ENCODE peak calls at places on chromosomes 3 and 15, in five cellular contexts. One of them, this sample, is unnamed. For H3K9me3, the result is how much of the 10 kb centered on the place peaks cover.

GRCh38 chr15:36075333-36075732 is 504.1 kb upstream of the CDIN1 start:
- DNase-seq in MM.1S: no peak
- DNase-seq in body of pancreas: no peak
- DNase-seq in endothelial cell of umbilical vein: no peak
- DNase-seq in aorta: no peak
- DNase-seq in this sample: no peak

GRCh38 chr3:100456745-100457144 is 35.7 kb upstream of the TMEM45A start:
- DNase-seq in body of pancreas: no peak
- DNase-seq in MM.1S: no peak
- DNase-seq in endothelial cell of umbilical vein: no peak
- DNase-seq in aorta: no peak
- DNase-seq in this sample: no peak

GRCh38 chr15:92634641-92635272 is 20.8 kb downstream of the FAM174B start:
- DNase-seq in aorta: no peak
- DNase-seq in MM.1S: no peak
- DNase-seq in endothelial cell of umbilical vein: no peak
- DNase-seq in body of pancreas: peak
- DNase-seq in this sample: no peak

GRCh38 chr3:18099611-18100010 is 325.5 kb downstream of the SATB1 start:
- DNase-seq in body of pancreas: no peak
- DNase-seq in MM.1S: no peak
- DNase-seq in endothelial cell of umbilical vein: no peak
- DNase-seq in aorta: no peak
- DNase-seq in this sample: no peak

GRCh38 chr15:65939901-65940617 is 70.8 kb downstream of the RAB11A start:
- DNase-seq in aorta: no peak
- DNase-seq in body of pancreas: no peak
- DNase-seq in endothelial cell of umbilical vein: peak
- DNase-seq in MM.1S: no peak
- DNase-seq in this sample: no peak

GRCh38 chr3:167731393-167731792 is 3.3 kb downstream of the PDCD10 start:
- DNase-seq in endothelial cell of umbilical vein: no peak
- DNase-seq in body of pancreas: no peak
- DNase-seq in aorta: no peak
- DNase-seq in MM.1S: no peak
- DNase-seq in this sample: no peak

GRCh38 chr15:85588657-85589056 is 206.1 kb downstream of the KLHL25 start:
- DNase-seq in body of pancreas: no peak
- DNase-seq in aorta: no peak
- DNase-seq in MM.1S: no peak
- DNase-seq in endothelial cell of umbilical vein: no peak
- DNase-seq in this sample: no peak

GRCh38 chr3:197749315-197749600 is 425 bp upstream of the FYTTD1 start:
- DNase-seq in endothelial cell of umbilical vein: no peak
- DNase-seq in aorta: no peak
- DNase-seq in MM.1S: peak
- DNase-seq in body of pancreas: peak
- DNase-seq in this sample: no peak

GRCh38 chr3:125008766-125009165 is 47.0 kb downstream of the HEG1 start:
- DNase-seq in body of pancreas: no peak
- DNase-seq in MM.1S: no peak
- DNase-seq in aorta: no peak
- DNase-seq in endothelial cell of umbilical vein: no peak
- DNase-seq in this sample: no peak

GRCh38 chr3:20344400-20344959 is 158.5 kb upstream of the SGO1 start:
- DNase-seq in MM.1S: no peak
- DNase-seq in body of pancreas: no peak
- DNase-seq in endothelial cell of umbilical vein: no peak
- DNase-seq in aorta: no peak
- DNase-seq in this sample: no peak

GRCh38 chr3:133522036-133522435 is 51.5 kb upstream of the CDV3 start:
- DNase-seq in aorta: no peak
- DNase-seq in body of pancreas: no peak
- DNase-seq in MM.1S: no peak
- DNase-seq in endothelial cell of umbilical vein: no peak
- DNase-seq in this sample: no peak

GRCh38 chr3:156409694-156410093 is 145.2 kb downstream of the SSR3 start:
- DNase-seq in endothelial cell of umbilical vein: no peak
- DNase-seq in MM.1S: no peak
- DNase-seq in body of pancreas: no peak
- DNase-seq in aorta: no peak
- DNase-seq in this sample: no peak

GRCh38 chr3:168330983-168331382 is 235.3 kb upstream of the GOLIM4 start:
- DNase-seq in body of pancreas: no peak
- DNase-seq in aorta: no peak
- DNase-seq in MM.1S: no peak
- DNase-seq in endothelial cell of umbilical vein: no peak
- DNase-seq in this sample: no peak

GRCh38 chr3:130276203-130276803 is 69.2 kb upstream of the COL6A5 start:
- DNase-seq in body of pancreas: peak
- DNase-seq in aorta: no peak
- DNase-seq in endothelial cell of umbilical vein: peak
- DNase-seq in MM.1S: peak
- DNase-seq in this sample: no peak

GRCh38 chr3:138348950-138349739 is 766 bp downstream of the MRAS start:
- DNase-seq in aorta: no peak
- DNase-seq in body of pancreas: no peak
- DNase-seq in MM.1S: no peak
- DNase-seq in endothelial cell of umbilical vein: peak
- DNase-seq in this sample: no peak

GRCh38 chr3:115233021-115233420 is 85.9 kb upstream of the ZBTB20 start:
- DNase-seq in body of pancreas: no peak
- DNase-seq in MM.1S: no peak
- DNase-seq in aorta: no peak
- DNase-seq in endothelial cell of umbilical vein: peak
- DNase-seq in this sample: no peak

GRCh38 chr3:41199866-41200668 is 762 bp downstream of the CTNNB1 start:
- DNase-seq in aorta: peak
- DNase-seq in body of pancreas: peak
- DNase-seq in endothelial cell of umbilical vein: peak
- DNase-seq in MM.1S: peak
- DNase-seq in this sample: peak

GRCh38 chr3:124261301-124261700 is 269.4 kb upstream of the ROPN1 start:
- DNase-seq in body of pancreas: no peak
- DNase-seq in MM.1S: no peak
- DNase-seq in aorta: no peak
- DNase-seq in endothelial cell of umbilical vein: no peak
- DNase-seq in this sample: no peak

GRCh38 chr3:46656778-46657556 is 36.5 kb downstream of the ALS2CL start:
- DNase-seq in aorta: no peak
- DNase-seq in body of pancreas: no peak
- DNase-seq in MM.1S: no peak
- DNase-seq in endothelial cell of umbilical vein: no peak
- DNase-seq in this sample: no peak

GRCh38 chr3:23508464-23508863 is 297.3 kb upstream of the UBE2E1 start:
- DNase-seq in aorta: no peak
- DNase-seq in MM.1S: no peak
- DNase-seq in endothelial cell of umbilical vein: no peak
- DNase-seq in body of pancreas: no peak
- DNase-seq in this sample: no peak

GRCh38 chr3:123807820-123808219 is 76.3 kb downstream of the MYLK start:
- DNase-seq in MM.1S: no peak
- DNase-seq in aorta: no peak
- DNase-seq in endothelial cell of umbilical vein: peak
- DNase-seq in body of pancreas: peak
- DNase-seq in this sample: no peak

DNA sequence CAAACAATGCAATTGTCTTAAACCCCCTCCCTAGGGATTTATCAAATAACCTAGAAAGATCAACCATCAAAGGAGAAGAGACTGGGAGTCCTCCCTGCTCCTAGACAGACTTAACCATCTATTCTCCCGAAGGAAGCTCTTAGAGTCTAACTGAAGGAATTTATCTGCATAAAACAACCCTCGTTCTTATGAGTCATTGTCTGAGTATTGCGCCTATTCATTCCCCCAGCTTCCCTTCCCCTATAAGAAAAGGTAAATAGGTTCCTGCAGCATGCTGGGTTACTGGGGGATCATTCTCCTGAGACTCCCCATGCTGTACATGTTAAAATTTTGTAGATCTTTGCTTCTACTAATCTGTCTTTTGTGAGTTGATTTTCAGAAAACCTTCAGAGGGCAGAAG is 412.7 kb downstream of the OCA2 start:
- DNase-seq in MM.1S: no peak
- DNase-seq in body of pancreas: no peak
- DNase-seq in endothelial cell of umbilical vein: no peak
- DNase-seq in aorta: no peak
- DNase-seq in this sample: no peak
- H3K9me3 ChIP-seq in MM.1S: under half
- H3K9me3 ChIP-seq in body of pancreas: under half
- H3K9me3 ChIP-seq in endothelial cell of umbilical vein: under half
- H3K9me3 ChIP-seq in aorta: under half
- H3K9me3 ChIP-seq in this sample: under half

GRCh38 chr3:43017038-43017437 is 37.9 kb downstream of the GASK1A start:
- DNase-seq in body of pancreas: no peak
- DNase-seq in aorta: no peak
- DNase-seq in endothelial cell of umbilical vein: no peak
- DNase-seq in MM.1S: no peak
- DNase-seq in this sample: no peak

GRCh38 chr3:43016513-43016865 is 37.4 kb downstream of the GASK1A start:
- DNase-seq in endothelial cell of umbilical vein: no peak
- DNase-seq in MM.1S: no peak
- DNase-seq in body of pancreas: no peak
- DNase-seq in aorta: no peak
- DNase-seq in this sample: no peak

GRCh38 chr3:43014990-43015389 is 35.9 kb downstream of the GASK1A start:
- DNase-seq in endothelial cell of umbilical vein: no peak
- DNase-seq in MM.1S: no peak
- DNase-seq in body of pancreas: no peak
- DNase-seq in aorta: no peak
- DNase-seq in this sample: no peak

GRCh38 chr3:43014216-43014615 is 35.1 kb downstream of the GASK1A start:
- DNase-seq in body of pancreas: no peak
- DNase-seq in endothelial cell of umbilical vein: no peak
- DNase-seq in aorta: no peak
- DNase-seq in MM.1S: no peak
- DNase-seq in this sample: no peak

GRCh38 chr3:43015572-43016512 is 36.7 kb downstream of the GASK1A start:
- DNase-seq in MM.1S: no peak
- DNase-seq in endothelial cell of umbilical vein: no peak
- DNase-seq in aorta: no peak
- DNase-seq in body of pancreas: no peak
- DNase-seq in this sample: no peak
- H3K9me3 ChIP-seq in MM.1S: under half
- H3K9me3 ChIP-seq in endothelial cell of umbilical vein: under half
- H3K9me3 ChIP-seq in aorta: under half
- H3K9me3 ChIP-seq in body of pancreas: under half
- H3K9me3 ChIP-seq in this sample: under half

GRCh38 chr3:150271578-150271930 is 136.5 kb upstream of the TSC22D2 start:
- DNase-seq in endothelial cell of umbilical vein: peak
- DNase-seq in body of pancreas: no peak
- DNase-seq in MM.1S: no peak
- DNase-seq in aorta: no peak
- DNase-seq in this sample: no peak
- H3K9me3 ChIP-seq in endothelial cell of umbilical vein: under half
- H3K9me3 ChIP-seq in body of pancreas: under half
- H3K9me3 ChIP-seq in MM.1S: under half
- H3K9me3 ChIP-seq in aorta: under half
- H3K9me3 ChIP-seq in this sample: under half

GRCh38 chr3:57163751-57164150 is 1.4 kb downstream of the IL17RD start:
- DNase-seq in endothelial cell of umbilical vein: no peak
- DNase-seq in MM.1S: no peak
- DNase-seq in body of pancreas: no peak
- DNase-seq in aorta: no peak
- DNase-seq in this sample: no peak
- H3K9me3 ChIP-seq in endothelial cell of umbilical vein: under half
- H3K9me3 ChIP-seq in MM.1S: under half
- H3K9me3 ChIP-seq in body of pancreas: under half
- H3K9me3 ChIP-seq in aorta: under half
- H3K9me3 ChIP-seq in this sample: under half

DNA sequence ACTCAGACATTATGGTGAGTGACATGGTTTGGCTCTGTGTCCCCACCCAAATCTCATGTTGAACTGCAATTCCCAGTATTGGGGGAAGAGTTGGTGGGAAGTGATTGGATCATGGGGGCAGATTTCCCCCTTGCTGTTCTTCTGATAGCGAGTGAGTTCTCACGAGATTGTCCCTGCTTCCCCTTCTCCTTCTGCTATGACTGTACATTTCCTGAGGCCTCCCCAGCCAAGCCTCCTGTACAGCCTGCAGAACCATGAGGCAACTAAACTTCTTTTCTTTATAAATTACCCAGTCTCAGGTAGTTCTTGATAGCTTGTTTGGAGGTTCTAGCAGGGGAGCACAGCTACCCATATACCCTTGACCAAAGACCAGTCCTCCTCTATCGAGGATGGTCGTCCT is 45.9 kb downstream of the ADAM10 start:
- DNase-seq in endothelial cell of umbilical vein: no peak
- DNase-seq in body of pancreas: no peak
- DNase-seq in aorta: no peak
- DNase-seq in MM.1S: no peak
- DNase-seq in this sample: no peak
- H3K9me3 ChIP-seq in endothelial cell of umbilical vein: under half
- H3K9me3 ChIP-seq in body of pancreas: under half
- H3K9me3 ChIP-seq in aorta: under half
- H3K9me3 ChIP-seq in MM.1S: under half
- H3K9me3 ChIP-seq in this sample: under half

DNA sequence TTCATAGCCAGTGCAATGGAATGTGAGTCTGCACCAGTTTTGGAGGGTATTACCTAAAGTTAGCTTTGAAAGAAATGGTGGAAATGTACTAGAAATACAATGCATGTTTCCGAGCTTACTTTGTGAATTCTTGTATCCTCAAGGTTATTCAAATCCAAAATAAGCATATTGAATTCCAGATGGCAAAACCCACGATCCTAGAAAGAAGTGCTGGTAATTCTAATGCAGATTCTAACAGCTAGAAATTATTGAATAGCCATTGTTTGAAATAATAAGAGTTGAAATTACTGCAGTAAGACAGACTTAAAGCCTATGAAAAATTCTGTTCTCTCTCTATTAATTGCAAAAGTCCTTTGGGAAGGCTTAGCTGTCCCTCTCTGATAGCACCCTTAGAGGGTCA is 258.4 kb downstream of the CHL1 start:
- DNase-seq in aorta: no peak
- DNase-seq in body of pancreas: no peak
- DNase-seq in MM.1S: no peak
- DNase-seq in endothelial cell of umbilical vein: no peak
- DNase-seq in this sample: no peak
- H3K9me3 ChIP-seq in aorta: under half
- H3K9me3 ChIP-seq in body of pancreas: under half
- H3K9me3 ChIP-seq in MM.1S: under half
- H3K9me3 ChIP-seq in endothelial cell of umbilical vein: under half
- H3K9me3 ChIP-seq in this sample: under half

GRCh38 chr3:11407644-11408043 is 135.4 kb downstream of the ATG7 start:
- DNase-seq in aorta: no peak
- DNase-seq in body of pancreas: no peak
- DNase-seq in MM.1S: no peak
- DNase-seq in endothelial cell of umbilical vein: no peak
- DNase-seq in this sample: no peak

GRCh38 chr3:11410564-11410963 is 138.4 kb downstream of the ATG7 start:
- DNase-seq in body of pancreas: no peak
- DNase-seq in MM.1S: no peak
- DNase-seq in aorta: no peak
- DNase-seq in endothelial cell of umbilical vein: peak
- DNase-seq in this sample: no peak

GRCh38 chr3:11405323-11405722 is 133.1 kb downstream of the ATG7 start:
- DNase-seq in body of pancreas: no peak
- DNase-seq in aorta: no peak
- DNase-seq in MM.1S: no peak
- DNase-seq in endothelial cell of umbilical vein: no peak
- DNase-seq in this sample: no peak
- H3K9me3 ChIP-seq in body of pancreas: under half
- H3K9me3 ChIP-seq in aorta: under half
- H3K9me3 ChIP-seq in MM.1S: under half
- H3K9me3 ChIP-seq in endothelial cell of umbilical vein: under half
- H3K9me3 ChIP-seq in this sample: under half

GRCh38 chr3:97981886-97982285 is 9.7 kb upstream of the RIOX2 start:
- DNase-seq in endothelial cell of umbilical vein: peak
- DNase-seq in aorta: no peak
- DNase-seq in MM.1S: peak
- DNase-seq in body of pancreas: no peak
- DNase-seq in this sample: no peak
- H3K9me3 ChIP-seq in endothelial cell of umbilical vein: under half
- H3K9me3 ChIP-seq in aorta: under half
- H3K9me3 ChIP-seq in MM.1S: under half
- H3K9me3 ChIP-seq in body of pancreas: under half
- H3K9me3 ChIP-seq in this sample: under half

This sample was measured in T-helper 17 cell.